ENCODE peak calls at places on chromosomes 4 and X, in nine cellular contexts. N is PC-3, K is psoas muscle, A is SK-N-SH, C is heart right ventricle, Q is H9, W is prostate gland, I is astrocyte, H is ovary. P is an unnamed sample.

GRCh38 chr4:142815834-142816233 is 30.3 kb downstream of the INPP4B start:
- DNase-seq in I (peak; percentile 81), N (peak; percentile 62), Q (no peak), K (no peak), A (no peak), C (no peak), W (no peak), H (no peak), P (no peak)

GRCh38 chrX:84187501-84188319 is at the start of gene RPS6KA6:
- DNase-seq in N (peak; percentile 16), C (peak; percentile 11), H (peak; percentile 30), A (peak; percentile 64), I (peak; percentile 22), W (peak; percentile 22), Q (peak; percentile 39), K (peak; percentile 54), P (peak; percentile 14)

GRCh38 chr4:129422277-129422676 is 326.3 kb downstream of the C4orf33 start:
- DNase-seq in H (no peak), A (no peak), K (no peak), N (no peak), W (no peak), Q (no peak), I (no peak), C (no peak), P (no peak)

GRCh38 chr4:126969360-126969759 is 663.4 kb upstream of the INTU start:
- DNase-seq in Q (no peak), C (no peak), I (no peak), H (no peak), A (no peak), W (no peak), N (no peak), K (no peak), P (no peak)

GRCh38 chr4:99462875-99463464 is 27.8 kb upstream of the ADH7 start:
- DNase-seq in I (peak; percentile 39), N (peak; percentile 75), A (peak; percentile 54), C (no peak), W (peak; percentile 63), K (no peak), Q (peak; percentile 68), H (peak; percentile 31), P (peak; percentile 15)

GRCh38 chrX:101749436-101749835 is 89.8 kb upstream of the ARMCX2 start:
- DNase-seq in I (peak; percentile 1), N (peak; percentile 2), K (no peak), H (no peak), A (no peak), W (no peak), Q (no peak), C (no peak), P (no peak)

GRCh38 chrX:10783451-10783995 is 163.1 kb upstream of the MID1 start:
- DNase-seq in W (no peak), H (no peak), K (no peak), C (no peak), A (no peak), I (no peak), N (no peak), Q (no peak), P (no peak)

GRCh38 chr4:25347971-25348370 is 29.1 kb upstream of the ANAPC4 start:
- DNase-seq in I (no peak), A (no peak), Q (no peak), N (no peak), C (no peak), K (no peak), W (no peak), H (no peak), P (no peak)

GRCh38 chr4:42600578-42600977 is 56.3 kb downstream of the ATP8A1 start:
- DNase-seq in C (no peak), K (no peak), H (no peak), W (no peak), A (no peak), Q (no peak), N (no peak), I (no peak), P (no peak)

GRCh38 chrX:149372861-149373260 is 132.2 kb downstream of the IDS start:
- DNase-seq in I (peak; percentile 28), H (no peak), K (no peak), C (no peak), W (no peak), A (no peak), N (peak; percentile 15), Q (no peak), P (no peak)

GRCh38 chr4:41678086-41678485 is 70.4 kb downstream of the PHOX2B start:
- DNase-seq in C (no peak), K (no peak), W (no peak), Q (no peak), A (no peak), N (no peak), I (peak; percentile 62), H (no peak), P (no peak)

GRCh38 chrX:16643160-16643559 is 6.8 kb upstream of the S100G start:
- DNase-seq in W (no peak), K (no peak), A (no peak), I (peak; percentile 49), Q (no peak), N (no peak), H (no peak), C (no peak), P (no peak)

GRCh38 chrX:9729161-9729885 is 36.3 kb downstream of the GPR143 start:
- DNase-seq in C (no peak), A (no peak), N (no peak), W (no peak), K (no peak), H (no peak), I (no peak), Q (no peak), P (no peak)

GRCh38 chr4:84965558-84966381 is 720 bp downstream of the WDFY3 start:
- DNase-seq in Q (peak; percentile 55), W (peak; percentile 20), N (peak; percentile 26), K (peak; percentile 74), I (no peak), A (peak; percentile 90), H (peak; percentile 47), C (peak; percentile 55), P (peak; percentile 48)

GRCh38 chrX:148670277-148670676 is 169.9 kb downstream of the AFF2 start:
- DNase-seq in H (no peak), W (no peak), N (no peak), K (no peak), C (no peak), A (no peak), Q (no peak), I (no peak), P (no peak)

GRCh38 chrX:148441387-148441786 is 59.0 kb upstream of the AFF2 start:
- DNase-seq in Q (peak; percentile 72), I (no peak), W (no peak), C (no peak), A (no peak), K (no peak), N (no peak), H (no peak), P (no peak)

GRCh38 chrX:38112566-38112965 is 106.2 kb downstream of the SYTL5 start:
- DNase-seq in N (no peak), C (no peak), W (no peak), A (no peak), I (no peak), H (no peak), K (no peak), Q (no peak), P (no peak)

GRCh38 chrX:120769576-120770341 is 105.9 kb downstream of the CT47B1 start:
- DNase-seq in I (peak; percentile 49), N (peak; percentile 82), C (no peak), Q (no peak), H (no peak), W (peak; percentile 6), K (no peak), A (peak; percentile 19), P (no peak)

GRCh38 chrX:12956704-12957541 is 18.0 kb upstream of the TMSB4X start:
- DNase-seq in W (no peak), N (peak; percentile 55), C (no peak), H (no peak), Q (no peak), I (peak; percentile 61), A (peak; percentile 4), K (no peak), P (no peak)
- H3K4me1 ChIP-seq in W (no peaks in the 10 kb centered on the region), N (peaks cover 19% of the 10 kb centered on the region), C (peaks cover 69% of the 10 kb centered on the region), H (peaks cover 4% of the 10 kb centered on the region), Q (peaks cover 2% of the 10 kb centered on the region), I (peaks cover 14% of the 10 kb centered on the region), A (peaks cover 4% of the 10 kb centered on the region), K (no peaks in the 10 kb centered on the region), P (peaks cover 10% of the 10 kb centered on the region)

GRCh38 chr4:28373601-28374000 is 1513.0 kb downstream of the STIM2 start:
- DNase-seq in Q (no peak), I (peak; percentile 22), W (no peak), K (no peak), A (no peak), C (no peak), N (peak; percentile 3), H (no peak), P (no peak)

DNA sequence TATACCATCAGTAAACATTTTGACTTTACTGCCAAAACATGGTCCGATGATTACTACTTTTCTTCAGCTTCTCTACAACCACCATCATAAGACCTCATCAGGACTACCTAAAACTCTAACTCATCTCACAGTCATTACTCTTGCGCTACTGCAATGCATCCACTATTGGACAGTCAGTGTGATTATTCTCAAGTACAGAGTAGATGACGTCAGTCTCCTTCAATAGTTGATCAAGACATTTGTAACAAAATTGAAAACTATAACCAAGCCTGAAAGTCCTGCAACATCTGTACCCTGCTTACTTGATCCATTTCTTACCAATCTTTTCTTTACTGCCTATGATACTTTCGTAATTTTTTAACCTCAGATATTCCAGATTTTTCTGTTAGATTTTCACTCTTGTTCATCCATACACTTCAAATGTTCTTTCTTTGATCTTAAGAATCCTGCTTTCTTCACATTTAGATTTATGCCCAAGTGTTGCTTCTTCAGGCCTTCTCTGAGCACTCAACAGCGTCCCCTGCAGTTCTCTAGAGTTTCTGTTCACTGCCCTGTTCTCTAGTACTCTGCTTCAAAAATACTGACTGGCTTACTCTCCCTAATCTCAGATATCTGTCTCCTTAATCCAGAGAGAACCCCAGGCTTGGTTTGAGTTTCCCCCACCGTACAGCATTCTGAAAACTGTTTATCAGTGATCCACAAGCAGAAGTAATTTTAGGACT is 1517.6 kb downstream of the STIM2 start:
- DNase-seq in I (no peak), A (no peak), K (no peak), C (no peak), W (no peak), H (no peak), Q (peak; percentile 35), N (no peak), P (no peak)
- TF ChIP-seq CTCF in I (no peak), A (peak; percentile 19), K (no peak), C (no peak), W (no peak), H (no peak), Q (peak; percentile 71), N (no peak), P (no peak)

GRCh38 chrX:154044045-154044444 is 24.3 kb upstream of the IRAK1 start:
- DNase-seq in Q (no peak), I (no peak), N (no peak), W (no peak), H (no peak), K (no peak), A (no peak), C (no peak), P (no peak)
- H3K4me1 ChIP-seq in Q (no peaks in the 10 kb centered on the region), I (peaks cover 43% of the 10 kb centered on the region), N (no peaks in the 10 kb centered on the region), W (no peaks in the 10 kb centered on the region), H (peaks cover 22% of the 10 kb centered on the region), K (peaks cover 77% of the 10 kb centered on the region), A (peaks cover 21% of the 10 kb centered on the region), C (peaks cover 70% of the 10 kb centered on the region), P (peaks cover 95% of the 10 kb centered on the region)

DNA sequence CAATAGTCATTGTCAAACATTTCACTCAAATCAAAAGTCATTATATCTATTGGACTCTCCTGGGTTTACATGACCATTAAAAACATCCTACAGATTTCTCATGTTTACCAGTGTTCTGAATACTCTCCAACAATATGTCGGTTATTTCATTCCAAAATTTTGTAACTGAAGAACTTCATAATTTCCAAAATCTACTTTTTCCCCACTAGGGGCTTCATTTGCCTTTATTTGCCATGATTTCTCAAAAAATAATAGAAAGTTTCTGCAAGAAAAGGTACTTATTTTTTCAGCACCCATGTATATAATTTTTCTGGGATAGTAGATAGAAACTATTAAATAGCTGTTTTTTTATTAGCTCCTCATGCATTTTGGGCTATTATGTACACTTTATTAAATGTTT is 49.0 kb downstream of the PRDM5 start:
- DNase-seq in C (no peak), Q (no peak), A (no peak), K (no peak), W (no peak), H (no peak), N (no peak), I (no peak), P (no peak)
- TF ChIP-seq CTCF in C (no peak), Q (peak; percentile 47), A (peak; percentile 49), K (no peak), W (no peak), H (no peak), N (peak; percentile 47), I (peak; percentile 26), P (no peak)